ENCODE peak calls at places on chromosomes 7 and 10, in four cellular contexts. M is K562, L is GM12878, K is A549. J is an unnamed sample.

GRCh38 chr10:5534051-5534821 is 9.5 kb downstream of the CALML3 start:
- DNase-seq in M (no peak), L (no peak), K (no peak), J (no peak)

GRCh38 chr10:76469675-76470074 is 1038.3 kb downstream of the LRMDA start:
- DNase-seq in M (no peak), L (no peak), K (no peak), J (no peak)

GRCh38 chr7:148503900-148504487 is 86.6 kb upstream of the C7orf33 start:
- DNase-seq in M (peak; percentile 46), L (no peak), K (peak; percentile 22), J (no peak)

GRCh38 chr7:11858668-11859302 is 26.8 kb upstream of the THSD7A start:
- DNase-seq in M (no peak), L (no peak), K (no peak), J (no peak)

GRCh38 chr10:15821046-15821683 is 39.1 kb downstream of the MINDY3 start:
- DNase-seq in M (no peak), L (no peak), K (no peak), J (no peak)

GRCh38 chr7:2307690-2308107 is 6.5 kb downstream of the SNX8 start:
- DNase-seq in M (no peak), L (peak; percentile 77), K (no peak), J (no peak)

GRCh38 chr7:13850185-13850752 is 139.2 kb downstream of the ETV1 start:
- DNase-seq in M (peak; percentile 21), L (peak; percentile 9), K (peak; percentile 31), J (no peak)

GRCh38 chr7:149414745-149415390 is 46.0 kb downstream of the ZNF777 start:
- DNase-seq in M (no peak), L (no peak), K (peak; percentile 29), J (peak; percentile 36)

GRCh38 chr10:77879710-77880109 is 46.8 kb downstream of the DLG5 start:
- DNase-seq in M (no peak), L (no peak), K (no peak), J (no peak)

GRCh38 chr10:108323274-108323798 is 1158.8 kb upstream of the SORCS1 start:
- DNase-seq in M (no peak), L (no peak), K (no peak), J (no peak)

GRCh38 chr10:31242902-31243301 is 76.1 kb upstream of the ZEB1 start:
- DNase-seq in M (peak; percentile 20), L (peak; percentile 5), K (peak; percentile 84), J (no peak)

GRCh38 chr10:47364911-47365310 is 16.7 kb downstream of the RBP3 start:
- DNase-seq in M (no peak), L (no peak), K (no peak), J (no peak)

GRCh38 chr10:119670717-119671116 is 19.5 kb downstream of the BAG3 start:
- DNase-seq in M (no peak), L (no peak), K (no peak), J (no peak)

GRCh38 chr10:119667562-119668328 is 16.6 kb downstream of the BAG3 start:
- DNase-seq in M (no peak), L (no peak), K (peak; percentile 82), J (peak; percentile 51)

GRCh38 chr10:119669975-119670640 is 18.9 kb downstream of the BAG3 start:
- DNase-seq in M (no peak), L (no peak), K (no peak), J (no peak)

GRCh38 chr10:119668461-119668860 is 17.3 kb downstream of the BAG3 start:
- DNase-seq in M (no peak), L (no peak), K (no peak), J (no peak)

GRCh38 chr10:119669331-119669730 is 18.2 kb downstream of the BAG3 start:
- DNase-seq in M (no peak), L (no peak), K (no peak), J (no peak)
- TF ChIP-seq CTCF in M (no peak), L (no peak), K (no peak), J (no peak)

GRCh38 chr10:87861953-87862643 is 1.2 kb downstream of the KLLN start:
- DNase-seq in M (peak; percentile 81), L (peak; percentile 95), K (peak; percentile 99), J (peak; percentile 94)
- TF ChIP-seq EP300 in M (no peak), L (no peak), K (no peak), J (peak; percentile 76)

GRCh38 chr7:90777075-90777864 is 181.1 kb downstream of the CDK14 start:
- DNase-seq in M (no peak), L (peak; percentile 51), K (no peak), J (no peak)

GRCh38 chr7:90772410-90772809 is 176.3 kb downstream of the CDK14 start:
- DNase-seq in M (no peak), L (no peak), K (no peak), J (no peak)

GRCh38 chr7:90773269-90773668 is 177.1 kb downstream of the CDK14 start:
- DNase-seq in M (no peak), L (no peak), K (no peak), J (no peak)

GRCh38 chr7:90771281-90771680 is 175.2 kb downstream of the CDK14 start:
- DNase-seq in M (no peak), L (no peak), K (no peak), J (no peak)

GRCh38 chr7:90775383-90775965 is 179.4 kb downstream of the CDK14 start:
- DNase-seq in M (no peak), L (no peak), K (no peak), J (no peak)
- H3K4me1 ChIP-seq in M (no peaks in the 10 kb centered on the region), L (peaks cover 39% of the 10 kb centered on the region), K (no peaks in the 10 kb centered on the region), J (no peaks in the 10 kb centered on the region)

GRCh38 chr7:114825423-114825951 is 96.4 kb upstream of the MDFIC start:
- DNase-seq in M (no peak), L (no peak), K (peak; percentile 9), J (no peak)
- TF ChIP-seq CTCF in M (no peak), L (no peak), K (no peak), J (no peak)

GRCh38 chr7:18425227-18425626 is 70.3 kb upstream of the HDAC9 start:
- DNase-seq in M (no peak), L (no peak), K (no peak), J (no peak)
- TF ChIP-seq EP300 in M (no peak), L (no peak), K (no peak), J (no peak)

GRCh38 chr7:30472771-30473392 is 5.7 kb downstream of the NOD1 start:
- DNase-seq in M (no peak), L (no peak), K (no peak), J (no peak)
- H3K4me1 ChIP-seq in M (peaks cover 38% of the 10 kb centered on the region), L (peaks cover 31% of the 10 kb centered on the region), K (peaks cover 64% of the 10 kb centered on the region), J (peaks cover 100% of the 10 kb centered on the region)

GRCh38 chr7:37097276-37097675 is 351.4 kb downstream of the ELMO1 start:
- DNase-seq in M (no peak), L (no peak), K (no peak), J (no peak)
- TF ChIP-seq CTCF in M (peak; percentile 37), L (peak; percentile 22), K (no peak), J (no peak)

DNA sequence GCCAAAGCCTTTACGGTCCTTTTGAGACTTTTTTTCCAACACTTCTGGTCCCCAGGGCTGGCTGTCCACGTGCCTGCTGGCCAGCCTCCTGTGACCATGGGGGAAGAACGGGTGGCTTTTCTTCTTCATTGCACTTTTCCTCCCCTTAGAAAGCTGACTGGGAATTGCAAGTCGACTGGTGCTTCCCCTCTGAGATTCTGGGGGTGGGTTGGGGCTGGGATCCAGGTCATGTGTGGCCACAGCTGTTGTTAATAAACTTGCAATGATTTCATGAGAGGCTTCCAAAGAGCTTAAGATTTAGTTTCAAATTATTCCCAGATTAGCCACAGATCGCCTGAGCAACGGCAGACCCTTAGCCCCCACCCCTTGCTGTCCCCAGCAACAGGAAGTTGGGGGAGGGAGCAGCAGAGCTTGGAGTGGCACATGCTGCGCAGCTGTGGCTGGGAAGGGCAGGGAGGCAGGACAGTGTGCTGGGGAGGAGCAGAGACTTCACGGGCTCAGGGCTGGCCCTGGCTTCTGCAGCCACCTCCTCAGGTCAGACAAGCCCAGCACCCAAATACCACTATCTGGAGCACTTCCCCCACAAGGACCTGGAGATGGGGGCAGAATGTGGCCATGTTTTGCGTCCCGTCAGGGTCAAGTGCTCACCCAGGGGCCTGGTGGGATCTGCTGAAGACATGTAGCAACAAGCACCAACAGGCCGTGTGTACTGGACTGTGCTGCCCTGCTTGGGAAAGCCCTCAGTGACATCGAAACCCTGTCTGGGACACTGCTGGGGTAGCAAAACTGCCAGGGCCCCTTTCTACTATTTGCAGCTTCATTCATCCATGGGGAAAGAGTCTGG is 147.1 kb downstream of the RNF216 start:
- DNase-seq in M (no peak), L (no peak), K (no peak), J (peak; percentile 60)
- TF ChIP-seq EP300 in M (no peak), L (no peak), K (no peak), J (no peak)

GRCh38 chr7:44445986-44446671 is 44.3 kb downstream of the NUDCD3 start:
- DNase-seq in M (no peak), L (no peak), K (no peak), J (no peak)

GRCh38 chr7:44449531-44449930 is 40.9 kb downstream of the NUDCD3 start:
- DNase-seq in M (no peak), L (no peak), K (no peak), J (no peak)

GRCh38 chr7:44448456-44448855 is 42.0 kb downstream of the NUDCD3 start:
- DNase-seq in M (no peak), L (no peak), K (no peak), J (no peak)

GRCh38 chr7:44448922-44449321 is 41.5 kb downstream of the NUDCD3 start:
- DNase-seq in M (no peak), L (no peak), K (no peak), J (no peak)

GRCh38 chr7:44447874-44448425 is 42.5 kb downstream of the NUDCD3 start:
- DNase-seq in M (no peak), L (no peak), K (no peak), J (no peak)
- H3K4me1 ChIP-seq in M (peaks cover 7% of the 10 kb centered on the region), L (no peaks in the 10 kb centered on the region), K (no peaks in the 10 kb centered on the region), J (peaks cover 40% of the 10 kb centered on the region)

GRCh38 chr10:38008006-38008405 is 2.5 kb upstream of the ZNF33A start:
- DNase-seq in M (no peak), L (no peak), K (no peak), J (no peak)
- TF ChIP-seq CTCF in M (no peak), L (no peak), K (no peak), J (no peak)